ENCODE peak calls at places on chromosomes 11 and 22, in seven cellular contexts. E is anterior cingulate cortex; C is NCI-H774; J is lung microvascular endothelial cell; K is SK-MEL-5; W is effector memory CD4-positive, alpha-beta T cell; D is CD4-positive, alpha-beta T cell. M is an unnamed sample.

GRCh38 chr11:96307748-96308133 is 35.3 kb downstream of the MAML2 start:
- DNase-seq in K (peak), C (no peak), E (no peak), J (peak), W (no peak), D (no peak), M (no peak)

GRCh38 chr22:47376322-47376700 is 613.9 kb downstream of the TBC1D22A start:
- DNase-seq in W (no peak), E (no peak), K (no peak), C (no peak), J (no peak), D (no peak), M (no peak)

GRCh38 chr11:64121637-64122410 is 44.1 kb downstream of the MACROD1 start:
- DNase-seq in D (no peak), W (no peak), J (no peak), C (no peak), E (no peak), K (no peak), M (no peak)

GRCh38 chr11:64297722-64298358 is 2.3 kb upstream of the CATSPERZ start:
- DNase-seq in J (no peak), K (no peak), W (no peak), C (no peak), E (no peak), D (no peak), M (no peak)

GRCh38 chr22:36340621-36341020 is 47.1 kb downstream of the MYH9 start:
- DNase-seq in W (no peak), J (peak), D (no peak), K (no peak), C (no peak), E (no peak), M (no peak)

GRCh38 chr11:43399983-43400630 is 41.4 kb downstream of the TTC17 start:
- DNase-seq in W (no peak), D (no peak), J (no peak), C (no peak), E (no peak), K (no peak), M (no peak)

GRCh38 chr11:86211619-86212018 is 32.9 kb upstream of the EED start:
- DNase-seq in C (no peak), D (no peak), W (no peak), J (no peak), E (no peak), K (no peak), M (no peak)

GRCh38 chr11:119195680-119196079 is 10.4 kb downstream of the NHERF4 start:
- DNase-seq in J (peak), W (no peak), D (no peak), E (no peak), C (peak), K (peak), M (no peak)

GRCh38 chr11:67284811-67285540 is 4.1 kb upstream of the ANKRD13D start:
- DNase-seq in K (no peak), E (no peak), D (no peak), W (no peak), C (no peak), J (no peak), M (no peak)

GRCh38 chr22:30921108-30921507 is 47.5 kb downstream of the MORC2 start:
- DNase-seq in W (no peak), E (no peak), D (no peak), K (no peak), J (no peak), C (no peak), M (peak)

GRCh38 chr22:25829237-25829636 is 87.2 kb downstream of the MYO18B start:
- DNase-seq in J (no peak), E (no peak), C (no peak), K (no peak), W (no peak), D (no peak), M (no peak)

GRCh38 chr22:45783690-45784089 is 112.1 kb downstream of the ATXN10 start:
- DNase-seq in K (no peak), W (no peak), D (no peak), E (no peak), J (no peak), C (no peak), M (no peak)

GRCh38 chr22:19855504-19856409 is 1.1 kb upstream of the GNB1L start:
- DNase-seq in D (no peak), W (peak), E (no peak), C (peak), J (peak), K (peak), M (peak)

GRCh38 chr11:103832762-103833161 is 203.7 kb upstream of the DDI1 start:
- DNase-seq in D (no peak), C (no peak), J (no peak), W (no peak), K (no peak), E (no peak), M (no peak)

GRCh38 chr11:95042239-95042638 is 7.0 kb upstream of the KDM4F start:
- DNase-seq in K (no peak), E (no peak), C (no peak), W (no peak), D (no peak), J (no peak), M (no peak)

GRCh38 chr11:19276859-19277808 is 36.4 kb upstream of the E2F8 start:
- DNase-seq in K (peak), W (no peak), J (no peak), E (no peak), D (no peak), C (no peak), M (no peak)

GRCh38 chr22:46589871-46590271 is 30.3 kb upstream of the GRAMD4 start:
- DNase-seq in K (no peak), J (no peak), E (no peak), D (no peak), C (no peak), W (no peak), M (no peak)

GRCh38 chr11:64768300-64768694 is 8.5 kb upstream of the PYGM start:
- DNase-seq in E (no peak), D (no peak), K (no peak), C (no peak), J (no peak), W (no peak), M (no peak)

GRCh38 chr11:12723410-12724297 is 49.4 kb downstream of the TEAD1 start:
- DNase-seq in E (no peak), D (no peak), J (no peak), W (no peak), C (no peak), K (peak), M (no peak)

M was measured in esophagus muscularis mucosa.